ENCODE peak calls at places on chromosomes 16 and 17, in ten cellular contexts. S, G, Z, M, P, Y, H, N, D and O are unnamed samples.

GRCh38 chr17:7466644-7467341 is 12.6 kb downstream of the ZBTB4 start:
- DNase-seq in S (no peak), G (no peak), Z (no peak), M (no peak), P (no peak), Y (peak; percentile 6), H (no peak), N (no peak), D (peak; percentile 36), O (peak; percentile 84)

GRCh38 chr16:77416939-77417480 is 17.8 kb downstream of the ADAMTS18 start:
- DNase-seq in S (no peak), G (no peak), Z (no peak), M (no peak), P (no peak), Y (no peak), H (no peak), N (no peak), D (no peak), O (no peak)

GRCh38 chr16:89822188-89823086 is 5.8 kb upstream of the SPIRE2 start:
- DNase-seq in S (no peak), G (no peak), Z (no peak), M (peak; percentile 25), P (no peak), Y (no peak), H (no peak), N (no peak), D (peak; percentile 64), O (no peak)

GRCh38 chr16:68081796-68082567 is 3.2 kb upstream of the NFATC3 start:
- DNase-seq in S (no peak), G (no peak), Z (no peak), M (no peak), P (no peak), Y (no peak), H (no peak), N (no peak), D (no peak), O (no peak)

GRCh38 chr16:3249020-3249419 is 7.4 kb downstream of the MEFV start:
- DNase-seq in S (no peak), G (no peak), Z (no peak), M (no peak), P (no peak), Y (no peak), H (no peak), N (no peak), D (no peak), O (no peak)

GRCh38 chr16:55297062-55297909 is 26.7 kb upstream of the IRX6 start:
- DNase-seq in S (no peak), G (no peak), Z (no peak), M (no peak), P (peak; percentile 18), Y (no peak), H (no peak), N (no peak), D (no peak), O (no peak)

GRCh38 chr16:57735755-57736418 is at the start of gene KATNB1:
- DNase-seq in S (no peak), G (no peak), Z (no peak), M (no peak), P (no peak), Y (no peak), H (no peak), N (no peak), D (peak; percentile 33), O (no peak)

GRCh38 chr16:89444151-89444723 is 46.1 kb downstream of the ANKRD11 start:
- DNase-seq in S (no peak), G (no peak), Z (no peak), M (no peak), P (no peak), Y (no peak), H (no peak), N (no peak), D (no peak), O (no peak)

GRCh38 chr16:57984443-57985203 is 13.7 kb upstream of the CNGB1 start:
- DNase-seq in S (peak; percentile 93), G (no peak), Z (no peak), M (no peak), P (no peak), Y (no peak), H (peak; percentile 88), N (peak; percentile 90), D (peak; percentile 81), O (peak; percentile 93)

GRCh38 chr16:19765860-19766553 is 47.9 kb downstream of the IQCK start:
- DNase-seq in S (no peak), G (peak; percentile 76), Z (no peak), M (no peak), P (no peak), Y (no peak), H (no peak), N (no peak), D (peak; percentile 38), O (no peak)

GRCh38 chr17:41302981-41303380 is 330 bp upstream of the KRTAP29-1 start:
- DNase-seq in S (no peak), G (no peak), Z (no peak), M (no peak), P (no peak), Y (no peak), H (no peak), N (no peak), D (no peak), O (no peak)

GRCh38 chr17:47224971-47225370 is 15.8 kb downstream of the MYL4 start:
- DNase-seq in S (no peak), G (no peak), Z (no peak), M (no peak), P (no peak), Y (no peak), H (no peak), N (no peak), D (no peak), O (no peak)

GRCh38 chr17:80036715-80037477 is 454 bp downstream of the CCDC40 start:
- DNase-seq in S (peak; percentile 38), G (no peak), Z (peak; percentile 81), M (peak; percentile 76), P (no peak), Y (no peak), H (peak; percentile 20), N (peak; percentile 13), D (peak; percentile 43), O (no peak)

GRCh38 chr17:66198242-66198641 is 6.3 kb upstream of the CEP112 start:
- DNase-seq in S (no peak), G (no peak), Z (no peak), M (no peak), P (no peak), Y (no peak), H (no peak), N (no peak), D (no peak), O (no peak)

GRCh38 chr17:40071720-40072480 is 9.1 kb downstream of the THRA start:
- DNase-seq in S (no peak), G (peak; percentile 90), Z (peak; percentile 96), M (peak; percentile 96), P (no peak), Y (peak; percentile 47), H (no peak), N (no peak), D (peak; percentile 91), O (no peak)

GRCh38 chr17:58605470-58605869 is 86.4 kb downstream of the TEX14 start:
- DNase-seq in S (no peak), G (no peak), Z (no peak), M (no peak), P (no peak), Y (no peak), H (no peak), N (no peak), D (no peak), O (no peak)

GRCh38 chr16:68425498-68426354 is 22.6 kb downstream of the SMPD3 start:
- DNase-seq in S (no peak), G (no peak), Z (no peak), M (no peak), P (no peak), Y (no peak), H (no peak), N (no peak), D (no peak), O (peak; percentile 55)

GRCh38 chr17:75875182-75875939 is 3.0 kb downstream of the TRIM47 start:
- DNase-seq in S (no peak), G (no peak), Z (peak; percentile 36), M (peak; percentile 93), P (no peak), Y (no peak), H (no peak), N (no peak), D (peak; percentile 68), O (no peak)

GRCh38 chr17:77636835-77637806 is 321.4 kb upstream of the TNRC6C start:
- DNase-seq in S (no peak), G (no peak), Z (no peak), M (no peak), P (no peak), Y (no peak), H (no peak), N (no peak), D (no peak), O (no peak)

GRCh38 chr17:48010193-48010592 is 27.4 kb downstream of the COPZ2 start:
- DNase-seq in S (no peak), G (no peak), Z (no peak), M (no peak), P (no peak), Y (no peak), H (no peak), N (no peak), D (no peak), O (no peak)

GRCh38 chr17:76238847-76239537 is 1.3 kb downstream of the RNF157 start:
- DNase-seq in S (no peak), G (no peak), Z (no peak), M (no peak), P (no peak), Y (no peak), H (no peak), N (no peak), D (no peak), O (no peak)

GRCh38 chr16:4690946-4691665 is 2.3 kb upstream of the NUDT16L1 start:
- DNase-seq in S (no peak), G (no peak), Z (no peak), M (no peak), P (no peak), Y (no peak), H (no peak), N (no peak), D (no peak), O (peak; percentile 38)

GRCh38 chr17:82440991-82441627 is 9.4 kb downstream of the CYBC1 start:
- DNase-seq in S (no peak), G (no peak), Z (no peak), M (no peak), P (no peak), Y (no peak), H (no peak), N (no peak), D (no peak), O (no peak)

GRCh38 chr16:56382901-56383355 is 42.4 kb downstream of the AMFR start:
- DNase-seq in S (no peak), G (no peak), Z (no peak), M (no peak), P (peak; percentile 40), Y (no peak), H (no peak), N (no peak), D (no peak), O (no peak)

GRCh38 chr17:81427446-81428120 is 32.3 kb downstream of the BAHCC1 start:
- DNase-seq in S (no peak), G (peak; percentile 53), Z (peak; percentile 93), M (peak; percentile 93), P (no peak), Y (peak; percentile 67), H (no peak), N (no peak), D (peak; percentile 65), O (no peak)

GRCh38 chr16:30399435-30400186 is 4.4 kb downstream of the ZNF48 start:
- DNase-seq in S (no peak), G (no peak), Z (no peak), M (no peak), P (no peak), Y (no peak), H (no peak), N (no peak), D (no peak), O (peak; percentile 31)

GRCh38 chr17:68326681-68327080 is 35.4 kb downstream of the ARSG start:
- DNase-seq in S (no peak), G (no peak), Z (no peak), M (no peak), P (no peak), Y (no peak), H (no peak), N (no peak), D (no peak), O (no peak)

GRCh38 chr16:51050379-51050710 is 100.7 kb downstream of the SALL1 start:
- DNase-seq in S (no peak), G (no peak), Z (no peak), M (no peak), P (no peak), Y (no peak), H (no peak), N (no peak), D (no peak), O (no peak)